ENCODE peak calls at places on chromosomes 3 and 15, in ten cellular contexts. K is stimulated activated CD4-positive, alpha-beta T cell treated with anti-CD3 and anti-CD28 coated beads, Interleukin-1b, Interleukin-23, amount 100 ng/mL, for 24 hours; V is HT-29; U is T follicular helper cell; F is amniotic stem cell; J is AG10803; D is substantia nigra; B is psoas muscle; A is cortex of kidney; C is HuH-7. O is an unnamed sample.
A peak's percentile ranks its signal among the peaks of the same experiment; 100 is the strongest.

GRCh38 chr3:52237006-52237658 is 1.8 kb downstream of the TWF2 start:
- DNase-seq in A (no peak), K (no peak), F (no peak), V (no peak), J (no peak), D (no peak), C (no peak), U (no peak), B (no peak), O (no peak)

GRCh38 chr15:27019687-27020086 is 48.7 kb downstream of the GABRG3 start:
- DNase-seq in K (no peak), U (no peak), B (no peak), J (no peak), C (no peak), V (no peak), A (no peak), D (no peak), F (no peak), O (no peak)

GRCh38 chr15:68791431-68792283 is 29.0 kb downstream of the ANP32A start:
- DNase-seq in F (no peak), B (no peak), C (no peak), D (no peak), K (no peak), V (no peak), J (no peak), U (peak; percentile 21), A (no peak), O (peak; percentile 10)

GRCh38 chr3:148598619-148599018 is 99.1 kb upstream of the AGTR1 start:
- DNase-seq in C (no peak), J (no peak), F (no peak), K (no peak), A (no peak), B (no peak), U (no peak), V (no peak), D (no peak), O (no peak)

GRCh38 chr3:139355937-139356336 is 12.1 kb downstream of the MRPS22 start:
- DNase-seq in V (no peak), A (no peak), K (no peak), C (no peak), B (no peak), J (no peak), U (no peak), F (no peak), D (no peak), O (no peak)

GRCh38 chr15:31869640-31870335 is 160.5 kb upstream of the CHRNA7 start:
- DNase-seq in U (no peak), V (no peak), F (no peak), B (peak; percentile 14), J (no peak), C (no peak), A (no peak), D (no peak), K (no peak), O (no peak)

GRCh38 chr15:64905119-64905831 is 6.4 kb upstream of the ANKDD1A start:
- DNase-seq in A (no peak), D (peak; percentile 31), J (peak; percentile 64), C (peak; percentile 97), V (peak; percentile 59), K (no peak), F (peak; percentile 8), U (peak; percentile 66), B (peak; percentile 81), O (peak; percentile 69)

GRCh38 chr15:77702211-77702957 is 69.7 kb upstream of the LINGO1 start:
- DNase-seq in F (peak; percentile 5), C (peak; percentile 86), J (no peak), D (no peak), B (no peak), K (no peak), V (peak; percentile 58), A (no peak), U (no peak), O (no peak)

GRCh38 chr3:23052230-23053019 is 150.7 kb upstream of the UBE2E2 start:
- DNase-seq in D (no peak), V (no peak), J (no peak), U (no peak), K (no peak), C (peak; percentile 22), B (no peak), F (no peak), A (no peak), O (no peak)

GRCh38 chr3:149576071-149576564 is 81.7 kb downstream of the WWTR1 start:
- DNase-seq in K (no peak), V (no peak), B (peak; percentile 16), J (peak; percentile 95), D (no peak), U (no peak), C (no peak), F (peak; percentile 61), A (no peak), O (no peak)

GRCh38 chr3:20049275-20049674 is 9.0 kb downstream of the KAT2B start:
- DNase-seq in B (no peak), K (no peak), A (no peak), F (no peak), J (no peak), V (no peak), U (no peak), C (no peak), D (no peak), O (no peak)

GRCh38 chr15:48718646-48719045 is 73.1 kb upstream of the FBN1 start:
- DNase-seq in V (no peak), A (no peak), F (no peak), J (peak; percentile 58), U (no peak), B (peak; percentile 21), K (no peak), C (no peak), D (no peak), O (no peak)

O was measured in effector memory CD4-positive, alpha-beta T cell.